ENCODE peak calls at places on chromosomes 7 and 10, in nine cellular contexts. H is PC-3, Q is ovary, M is psoas muscle, V is body of pancreas, J is ascending aorta, I is upper lobe of left lung, T is gastrocnemius medialis, O is cardiac muscle cell. Y is an unnamed sample.

GRCh38 chr7:15703732-15704131 is 17.2 kb upstream of the MEOX2 start:
- DNase-seq in Q (no peak), H (no peak), O (no peak), V (no peak), I (no peak), M (no peak), J (no peak), T (no peak), Y (no peak)

GRCh38 chr10:21700474-21700873 is 166.4 kb downstream of the MLLT10 start:
- DNase-seq in Q (no peak), J (no peak), M (no peak), V (no peak), H (no peak), O (no peak), I (no peak), T (no peak), Y (no peak)

GRCh38 chr10:58733436-58733835 is 220.8 kb downstream of the BICC1 start:
- DNase-seq in O (no peak), J (no peak), V (no peak), M (no peak), Q (no peak), H (no peak), I (no peak), T (no peak), Y (no peak)

GRCh38 chr10:3853547-3853989 is 68.6 kb upstream of the KLF6 start:
- DNase-seq in V (peak; percentile 67), I (no peak), J (no peak), H (peak; percentile 48), M (no peak), O (no peak), Q (no peak), T (no peak), Y (no peak)

GRCh38 chr10:124701881-124702656 is 42.1 kb downstream of the FAM53B start:
- DNase-seq in T (no peak), M (peak; percentile 52), Q (peak; percentile 88), O (peak; percentile 87), H (no peak), V (peak; percentile 48), I (no peak), J (peak; percentile 76), Y (no peak)

GRCh38 chr10:114437456-114438292 is 33.4 kb upstream of the AFAP1L2 start:
- DNase-seq in T (no peak), H (peak; percentile 55), J (no peak), V (peak; percentile 31), O (peak; percentile 44), Q (no peak), M (no peak), I (no peak), Y (no peak)

GRCh38 chr7:30617359-30617758 is 22.7 kb downstream of the GARS1 start:
- DNase-seq in O (no peak), T (no peak), H (no peak), M (no peak), Q (no peak), I (no peak), J (no peak), V (no peak), Y (no peak)

GRCh38 chr10:116947838-116948529 is 57.0 kb downstream of the SHTN1 start:
- DNase-seq in Q (no peak), J (no peak), O (peak; percentile 39), T (no peak), I (no peak), V (peak; percentile 19), H (peak; percentile 81), M (no peak), Y (no peak)

GRCh38 chr10:58266826-58267712 is 625 bp downstream of the IPMK start:
- DNase-seq in V (peak; percentile 78), M (peak; percentile 57), Q (peak; percentile 58), O (peak; percentile 76), I (peak; percentile 91), T (peak; percentile 48), J (peak; percentile 85), H (peak; percentile 60), Y (peak; percentile 63)

GRCh38 chr7:52944916-52945315 is 90.5 kb upstream of the POM121L12 start:
- DNase-seq in J (no peak), O (no peak), V (no peak), T (no peak), Q (no peak), H (peak; percentile 15), M (no peak), I (no peak), Y (no peak)

GRCh38 chr7:78006063-78006755 is 207.6 kb downstream of the PHTF2 start:
- DNase-seq in H (no peak), V (no peak), I (no peak), M (no peak), Q (no peak), T (no peak), J (no peak), O (no peak), Y (no peak)

GRCh38 chr7:112877671-112878460 is 87.7 kb upstream of the TMEM168 start:
- DNase-seq in Q (no peak), V (no peak), O (no peak), T (no peak), J (no peak), I (no peak), H (no peak), M (no peak), Y (no peak)

GRCh38 chr10:21372651-21373410 is 152.7 kb downstream of the SKIDA1 start:
- DNase-seq in H (peak; percentile 86), I (no peak), J (peak; percentile 69), T (no peak), O (peak; percentile 96), V (peak; percentile 21), Q (peak; percentile 66), M (peak; percentile 16), Y (peak; percentile 41)

GRCh38 chr7:156927571-156928405 is 21.7 kb upstream of the NOM1 start:
- DNase-seq in O (no peak), V (no peak), H (no peak), M (no peak), I (no peak), T (no peak), Q (no peak), J (no peak), Y (no peak)

DNA sequence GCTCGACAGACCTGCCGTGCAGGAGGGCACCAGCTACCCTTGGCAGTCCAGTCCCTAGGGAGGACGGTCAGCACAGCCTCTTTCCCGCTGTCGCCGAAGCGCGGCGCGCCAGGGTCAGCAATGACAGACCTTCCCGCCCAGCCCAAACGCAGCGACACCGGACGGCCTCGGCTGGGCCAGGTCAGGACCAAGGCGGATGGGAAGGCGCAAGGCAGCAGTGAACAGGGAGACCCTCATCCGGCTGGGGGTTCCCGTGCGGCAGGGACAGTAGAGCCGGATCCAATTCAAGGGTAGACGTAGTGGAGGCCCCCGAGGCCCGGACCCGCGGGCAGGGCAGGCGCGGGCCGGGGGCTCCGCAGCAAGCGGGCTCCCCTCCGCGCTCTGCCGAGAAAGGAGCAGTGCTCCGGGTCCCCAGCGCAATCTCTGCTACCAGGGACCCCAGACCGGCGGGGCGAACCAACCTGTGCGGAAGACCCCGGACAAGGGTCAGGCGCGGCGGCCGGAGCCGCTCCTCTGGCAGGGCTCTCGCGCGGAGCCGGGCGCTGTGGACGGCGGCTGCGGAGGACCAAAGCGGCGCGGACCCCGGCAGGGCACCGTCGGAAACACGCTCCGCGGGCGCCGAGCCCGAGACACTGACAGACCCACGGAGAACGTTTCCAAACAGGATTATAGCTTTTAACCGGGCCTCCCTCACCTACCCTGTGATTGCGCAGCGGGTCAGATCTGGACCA is at the start of gene SEC31B:
- DNase-seq in V (peak; percentile 34), Q (peak; percentile 19), J (peak; percentile 67), M (peak; percentile 53), H (no peak), O (no peak), T (peak; percentile 44), I (peak; percentile 87), Y (no peak)
- H3K4me3 ChIP-seq in V (peak within 1 kb of the TSS; percentile 6), Q (peak within 1 kb of the TSS; percentile 34), J (peak within 1 kb of the TSS; percentile 48), M (peak within 1 kb of the TSS; percentile 72), H (no peak within 1 kb of the TSS), O (peak within 1 kb of the TSS; percentile 28), T (peak within 1 kb of the TSS; percentile 68), I (peak within 1 kb of the TSS; percentile 44), Y (peak within 1 kb of the TSS; percentile 46)

GRCh38 chr10:103885617-103886016 is 30.2 kb upstream of the SH3PXD2A start:
- DNase-seq in O (peak; percentile 30), V (no peak), M (no peak), Q (no peak), I (no peak), J (peak; percentile 74), T (no peak), H (no peak), Y (no peak)
- H3K27ac ChIP-seq in O (no peak overlapping the region), V (no peak overlapping the region), M (no peak overlapping the region), Q (no peak overlapping the region), I (no peak overlapping the region), J (peak overlapping the region; percentile 92), T (no peak overlapping the region), H (no peak overlapping the region), Y (peak overlapping the region; percentile 2)

GRCh38 chr7:141666071-141666470 is 35.9 kb downstream of the DENND11 start:
- DNase-seq in J (no peak), T (no peak), M (no peak), H (no peak), V (no peak), Q (no peak), O (no peak), I (no peak), Y (no peak)
- H3K36me3 ChIP-seq in J (peaks cover 59% of the 10 kb centered on the region), T (no peaks in the 10 kb centered on the region), M (peaks cover 6% of the 10 kb centered on the region), H (peaks cover 4% of the 10 kb centered on the region), V (peaks cover 5% of the 10 kb centered on the region), Q (no peaks in the 10 kb centered on the region), O (peaks cover 28% of the 10 kb centered on the region), I (peaks cover 10% of the 10 kb centered on the region), Y (no peaks in the 10 kb centered on the region)

GRCh38 chr7:22868509-22868908 is 45.9 kb upstream of the TOMM7 start:
- DNase-seq in H (no peak), T (no peak), Q (no peak), J (no peak), O (no peak), V (no peak), M (no peak), I (no peak), Y (no peak)

GRCh38 chr7:22867589-22867988 is 44.9 kb upstream of the TOMM7 start:
- DNase-seq in T (no peak), O (no peak), V (no peak), Q (no peak), H (no peak), M (no peak), I (no peak), J (no peak), Y (no peak)

GRCh38 chr7:22875475-22875874 is 52.8 kb upstream of the TOMM7 start:
- DNase-seq in O (no peak), T (no peak), H (no peak), I (no peak), V (no peak), M (no peak), J (no peak), Q (no peak), Y (no peak)

GRCh38 chr7:22874904-22875303 is 52.3 kb upstream of the TOMM7 start:
- DNase-seq in V (no peak), O (no peak), H (no peak), I (peak; percentile 71), Q (no peak), M (no peak), J (no peak), T (no peak), Y (no peak)

DNA sequence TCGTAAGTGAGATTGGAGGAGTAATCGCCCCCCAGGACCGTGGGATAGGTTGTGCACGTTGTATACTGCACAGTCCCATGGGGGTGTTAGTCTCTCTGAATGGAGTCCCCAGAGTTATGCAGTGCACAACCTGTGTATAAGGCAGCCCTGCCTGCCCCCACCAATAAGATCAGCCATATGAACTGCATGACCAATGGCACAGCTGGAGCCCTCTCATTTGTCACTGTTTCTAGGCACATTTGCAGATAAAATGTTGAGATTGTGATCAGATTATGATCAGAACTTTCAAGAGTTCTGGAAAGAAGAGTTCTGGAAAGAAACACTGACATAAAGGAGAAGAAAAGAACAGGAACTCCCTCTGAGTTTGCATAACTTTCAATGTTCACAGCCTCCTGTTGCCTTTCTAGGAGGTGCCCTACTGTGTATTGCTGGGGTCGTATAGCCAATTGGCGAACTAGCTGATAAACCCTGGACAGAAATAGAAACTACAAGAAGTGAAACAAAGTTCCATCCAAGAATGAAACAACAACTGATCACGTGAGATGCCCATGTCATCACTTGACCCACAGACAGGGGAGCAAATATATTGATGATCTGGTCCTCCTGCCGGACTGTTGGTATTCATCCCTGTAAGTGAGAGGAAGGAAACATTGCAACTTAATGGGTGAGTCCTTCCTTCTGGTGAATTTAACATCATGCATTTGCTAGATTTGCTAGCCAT is 49.6 kb upstream of the TOMM7 start:
- DNase-seq in V (no peak), I (no peak), O (no peak), H (no peak), T (no peak), M (no peak), Q (no peak), J (no peak), Y (no peak)
- H3K4me3 ChIP-seq in V (no peak overlapping the region), I (no peak overlapping the region), O (no peak overlapping the region), H (no peak overlapping the region), T (no peak overlapping the region), M (no peak overlapping the region), Q (no peak overlapping the region), J (no peak overlapping the region), Y (no peak overlapping the region)

Y was measured in tibial nerve.